ENCODE peak calls at places on chromosomes 7 and 10, in nine cellular contexts. G is hypothalamus; W is midbrain; M is stimulated activated CD4-positive, alpha-beta T cell treated with anti-CD3 and anti-CD28 coated beads, Interleukin-2, amount 100 ng/mL, for 48 hours; R is Calu3; B is psoas muscle; H is GOT3; S is NCI-H226; J is HFFc6. D is an unnamed sample.

GRCh38 chr10:132904814-132905649 is 37.3 kb downstream of the CFAP46 start:
- DNase-seq in G (no peak), W (no peak), M (peak), R (no peak), B (no peak), H (no peak), S (no peak), J (no peak), D (no peak)

GRCh38 chr7:79876769-79877362 is 257.8 kb upstream of the GNAI1 start:
- DNase-seq in G (no peak), W (no peak), M (no peak), R (peak), B (no peak), H (no peak), S (peak), J (peak), D (peak)

GRCh38 chr7:144388950-144389349 is 14.5 kb downstream of the NOBOX start:
- DNase-seq in G (no peak), W (no peak), M (no peak), R (no peak), B (no peak), H (no peak), S (no peak), J (no peak), D (no peak)

GRCh38 chr10:45220985-45221384 is 94.4 kb downstream of the OR13A1 start:
- DNase-seq in G (no peak), W (no peak), M (no peak), R (no peak), B (no peak), H (no peak), S (no peak), J (no peak), D (no peak)

GRCh38 chr10:88952647-88953111 is at the start of gene ACTA2:
- DNase-seq in G (no peak), W (no peak), M (no peak), R (no peak), B (no peak), H (no peak), S (no peak), J (peak), D (peak)

GRCh38 chr10:20858292-20859124 is 38.6 kb downstream of the NEBL start:
- DNase-seq in G (no peak), W (peak), M (no peak), R (no peak), B (no peak), H (no peak), S (peak), J (peak), D (peak)

GRCh38 chr7:55062106-55062499 is 43.3 kb downstream of the EGFR start:
- DNase-seq in G (no peak), W (no peak), M (no peak), R (no peak), B (no peak), H (no peak), S (no peak), J (no peak), D (no peak)

GRCh38 chr7:122485841-122486240 is 181.3 kb upstream of the FEZF1 start:
- DNase-seq in G (no peak), W (no peak), M (no peak), R (no peak), B (no peak), H (no peak), S (no peak), J (no peak), D (peak)

GRCh38 chr7:116339564-116339963 is 129.2 kb downstream of the TES start:
- DNase-seq in G (no peak), W (no peak), M (no peak), R (no peak), B (no peak), H (no peak), S (no peak), J (peak), D (peak)

GRCh38 chr7:75817112-75817511 is 3.5 kb upstream of the CCL24 start:
- DNase-seq in G (no peak), W (no peak), M (no peak), R (no peak), B (no peak), H (no peak), S (no peak), J (no peak), D (no peak)

GRCh38 chr10:28839600-28840007 is 162.3 kb downstream of the BAMBI start:
- DNase-seq in G (no peak), W (no peak), M (no peak), R (peak), B (no peak), H (no peak), S (peak), J (no peak), D (peak)

GRCh38 chr10:105549731-105550130 is 908.6 kb downstream of the SORCS3 start:
- DNase-seq in G (no peak), W (no peak), M (no peak), R (no peak), B (no peak), H (no peak), S (no peak), J (no peak), D (no peak)

GRCh38 chr7:151689196-151689971 is 169.7 kb upstream of the RHEB start:
- DNase-seq in G (peak), W (peak), M (no peak), R (peak), B (no peak), H (no peak), S (no peak), J (no peak), D (no peak)

GRCh38 chr7:140426130-140426529 is 22.3 kb downstream of the RAB19 start:
- DNase-seq in G (no peak), W (no peak), M (no peak), R (no peak), B (no peak), H (no peak), S (no peak), J (no peak), D (no peak)

GRCh38 chr7:135147899-135148721 is at the start of gene TMEM140:
- DNase-seq in G (peak), W (peak), M (no peak), R (no peak), B (no peak), H (no peak), S (no peak), J (peak), D (peak)

GRCh38 chr7:18960735-18961134 is 156.7 kb downstream of the TWIST1 start:
- DNase-seq in G (no peak), W (no peak), M (no peak), R (no peak), B (no peak), H (no peak), S (no peak), J (no peak), D (no peak)

GRCh38 chr7:47937065-47937687 is 11.1 kb downstream of the PKD1L1 start:
- DNase-seq in G (no peak), W (no peak), M (peak), R (no peak), B (no peak), H (no peak), S (no peak), J (no peak), D (peak)

GRCh38 chr7:101814996-101815825 is 2.2 kb upstream of the CUX1 start:
- DNase-seq in G (peak), W (peak), M (peak), R (peak), B (peak), H (no peak), S (peak), J (no peak), D (no peak)

GRCh38 chr10:78416031-78416800 is 382.6 kb downstream of the RPS24 start:
- DNase-seq in G (no peak), W (no peak), M (no peak), R (no peak), B (no peak), H (peak), S (no peak), J (peak), D (peak)

GRCh38 chr7:71735961-71736556 is 604.1 kb downstream of the GALNT17 start:
- DNase-seq in G (peak), W (peak), M (peak), R (peak), B (peak), H (no peak), S (no peak), J (peak), D (peak)

GRCh38 chr10:84194424-84195043 is at the start of gene CDHR1:
- DNase-seq in G (peak), W (no peak), M (no peak), R (no peak), B (no peak), H (no peak), S (no peak), J (no peak), D (no peak)